ENCODE peak calls at places on chromosomes 7 and 10, in nine cellular contexts. R, K, V, S, H, M, Q, U and O are unnamed samples.

GRCh38 chr7:123485187-123485586 is 49.2 kb downstream of the IQUB start:
- DNase-seq in R (no peak), K (no peak), V (peak), S (no peak), H (no peak), M (no peak), Q (no peak), U (no peak), O (no peak)

GRCh38 chr10:104666106-104666505 is 25.0 kb downstream of the SORCS3 start:
- DNase-seq in R (no peak), K (no peak), V (no peak), S (no peak), H (no peak), M (no peak), Q (no peak), U (no peak), O (no peak)

GRCh38 chr7:131493559-131493958 is 62.9 kb downstream of the PODXL start:
- DNase-seq in R (no peak), K (no peak), V (peak), S (no peak), H (no peak), M (no peak), Q (no peak), U (no peak), O (no peak)

GRCh38 chr7:131931368-131931767 is 374.9 kb upstream of the PODXL start:
- DNase-seq in R (no peak), K (no peak), V (peak), S (no peak), H (no peak), M (no peak), Q (no peak), U (peak), O (no peak)

GRCh38 chr7:151708610-151709009 is 168.3 kb downstream of the PRKAG2 start:
- DNase-seq in R (no peak), K (no peak), V (no peak), S (no peak), H (no peak), M (no peak), Q (no peak), U (no peak), O (no peak)

GRCh38 chr10:118873080-118873737 is 118.4 kb upstream of the CACUL1 start:
- DNase-seq in R (no peak), K (no peak), V (peak), S (peak), H (no peak), M (no peak), Q (no peak), U (no peak), O (no peak)

GRCh38 chr10:70255329-70256299 is 22.4 kb upstream of the PPA1 start:
- DNase-seq in R (peak), K (peak), V (peak), S (no peak), H (peak), M (peak), Q (peak), U (no peak), O (no peak)

GRCh38 chr10:6024334-6024682 is 37.9 kb downstream of the IL2RA start:
- DNase-seq in R (no peak), K (no peak), V (no peak), S (no peak), H (no peak), M (no peak), Q (no peak), U (peak), O (peak)

GRCh38 chr10:132940791-132941465 is 1.4 kb downstream of the CFAP46 start:
- DNase-seq in R (no peak), K (no peak), V (no peak), S (no peak), H (peak), M (no peak), Q (no peak), U (no peak), O (no peak)

GRCh38 chr10:125123363-125124113 is 36.8 kb downstream of the CTBP2 start:
- DNase-seq in R (no peak), K (peak), V (peak), S (peak), H (peak), M (peak), Q (peak), U (peak), O (peak)

GRCh38 chr7:84906889-84907288 is 280.0 kb downstream of the SEMA3D start:
- DNase-seq in R (no peak), K (no peak), V (no peak), S (no peak), H (no peak), M (no peak), Q (no peak), U (no peak), O (no peak)